ENCODE peak calls at places on chromosomes 1 and 21, in six cellular contexts. F is tibial artery, M is tibial nerve, X is ascending aorta, G is Panc1, W is fibroblast of mammary gland. Y is an unnamed sample.
A peak's percentile ranks its signal among the peaks of the same experiment; 100 is the strongest.

GRCh38 chr1:89633745-89634625 is 1.1 kb downstream of the LRRC8C start:
- DNase-seq in W (peak; percentile 35), X (no peak), F (no peak), M (no peak), G (no peak), Y (no peak)

GRCh38 chr1:154326546-154327465 is 1.5 kb downstream of the ATP8B2 start:
- DNase-seq in F (peak; percentile 95), W (peak; percentile 92), G (no peak), M (peak; percentile 71), X (peak; percentile 72), Y (peak; percentile 57)

GRCh38 chr21:28375708-28376385 is 616.8 kb downstream of the LTN1 start:
- DNase-seq in W (peak; percentile 33), G (no peak), M (no peak), X (no peak), F (no peak), Y (no peak)

GRCh38 chr1:229190057-229190590 is 80.8 kb upstream of the RAB4A start:
- DNase-seq in X (no peak), M (no peak), G (no peak), F (no peak), W (peak; percentile 60), Y (no peak)

GRCh38 chr21:26148071-26148470 is 22.5 kb downstream of the APP start:
- DNase-seq in F (no peak), G (no peak), X (no peak), W (no peak), M (no peak), Y (no peak)

GRCh38 chr21:36929622-36930021 is 36.8 kb downstream of the HLCS start:
- DNase-seq in M (no peak), G (no peak), F (no peak), W (peak; percentile 21), X (no peak), Y (no peak)

GRCh38 chr1:173715538-173715844 is 710 bp downstream of the KLHL20 start:
- DNase-seq in F (no peak), G (no peak), W (no peak), X (no peak), M (no peak), Y (no peak)

GRCh38 chr21:17818158-17819113 is 720 bp downstream of the C21orf91 start:
- DNase-seq in X (no peak), W (peak; percentile 29), F (no peak), G (no peak), M (no peak), Y (no peak)

GRCh38 chr1:41827991-41828570 is 90.6 kb downstream of the HIVEP3 start:
- DNase-seq in F (no peak), X (no peak), W (peak; percentile 66), M (no peak), G (no peak), Y (no peak)

GRCh38 chr21:35850029-35850428 is 210.3 kb downstream of the SETD4 start:
- DNase-seq in M (no peak), G (no peak), W (peak; percentile 85), X (no peak), F (no peak), Y (peak; percentile 22)

GRCh38 chr1:2837823-2838222 is 36.3 kb upstream of the TTC34 start:
- DNase-seq in M (no peak), F (no peak), G (no peak), W (no peak), X (no peak), Y (no peak)

GRCh38 chr21:36640260-36641244 is 58.4 kb upstream of the SIM2 start:
- DNase-seq in G (no peak), X (no peak), W (no peak), M (no peak), F (no peak), Y (no peak)

GRCh38 chr1:47611992-47612391 is 174.1 kb downstream of the FOXD2 start:
- DNase-seq in W (no peak), X (no peak), F (no peak), G (no peak), M (no peak), Y (no peak)

GRCh38 chr1:19441048-19441447 is 44.3 kb downstream of the CAPZB start:
- DNase-seq in W (no peak), M (no peak), G (no peak), F (no peak), X (no peak), Y (no peak)

GRCh38 chr1:21913763-21914162 is 23.3 kb downstream of the HSPG2 start:
- DNase-seq in G (no peak), F (no peak), X (peak; percentile 41), M (no peak), W (no peak), Y (no peak)

GRCh38 chr1:77824083-77824482 is 44.6 kb downstream of the MIGA1 start:
- DNase-seq in M (no peak), G (no peak), F (no peak), X (no peak), W (peak; percentile 72), Y (peak; percentile 47)

GRCh38 chr1:65002508-65003315 is 36.4 kb upstream of the JAK1 start:
- DNase-seq in G (peak; percentile 25), M (peak; percentile 88), F (peak; percentile 95), W (peak; percentile 94), X (peak; percentile 62), Y (no peak)

GRCh38 chr1:201782353-201782752 is 46.6 kb upstream of the IPO9 start:
- DNase-seq in G (no peak), X (no peak), W (no peak), F (no peak), M (no peak), Y (no peak)

GRCh38 chr1:201781447-201781846 is 47.5 kb upstream of the IPO9 start:
- DNase-seq in X (no peak), M (no peak), W (peak; percentile 58), F (no peak), G (no peak), Y (no peak)

GRCh38 chr1:201783067-201783466 is 45.9 kb upstream of the IPO9 start:
- DNase-seq in G (no peak), W (no peak), M (no peak), F (no peak), X (no peak), Y (no peak)

GRCh38 chr1:201785291-201785690 is 43.7 kb upstream of the IPO9 start:
- DNase-seq in W (no peak), M (no peak), X (no peak), F (no peak), G (no peak), Y (no peak)

DNA sequence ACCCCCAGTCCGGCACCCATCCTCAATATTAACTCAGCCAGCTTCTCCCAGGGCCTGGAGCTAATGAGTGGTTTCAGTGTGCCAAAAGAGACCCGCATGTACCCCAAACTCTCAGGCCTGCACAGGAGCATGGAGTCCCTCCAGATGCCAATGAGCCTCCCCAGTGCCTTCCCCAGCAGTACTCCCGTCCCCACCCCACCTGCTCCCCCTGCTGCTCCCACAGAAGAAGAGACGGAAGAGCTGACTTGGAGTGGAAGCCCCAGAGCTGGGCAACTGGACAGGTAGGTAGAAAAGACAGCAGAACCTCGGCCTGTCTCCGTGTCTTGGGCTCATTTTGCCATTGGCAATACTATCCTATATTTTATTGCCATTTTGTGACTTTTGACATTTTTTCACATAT is 45.4 kb upstream of the IPO9 start:
- DNase-seq in W (no peak), G (no peak), X (no peak), F (no peak), M (no peak), Y (no peak)
- TF ChIP-seq CTCF in W (no peak), G (no peak), X (no peak), F (no peak), M (no peak), Y (no peak)

GRCh38 chr1:185735667-185736105 is 1.5 kb downstream of the HMCN1 start:
- DNase-seq in F (no peak), W (peak; percentile 24), X (no peak), G (no peak), M (no peak), Y (no peak)
- H3K4me3 ChIP-seq in F (peak overlapping the region; percentile 50), W (peak overlapping the region; percentile 63), X (peak overlapping the region; percentile 53), G (no peak overlapping the region), M (no peak overlapping the region), Y (peak overlapping the region; percentile 57)

GRCh38 chr1:34785875-34786470 is 5.0 kb downstream of the GJB3 start:
- DNase-seq in M (no peak), G (no peak), X (no peak), W (no peak), F (no peak), Y (no peak)

GRCh38 chr1:34785231-34785874 is 4.3 kb downstream of the GJB3 start:
- DNase-seq in G (no peak), M (no peak), F (no peak), X (no peak), W (no peak), Y (no peak)

GRCh38 chr1:34784751-34785221 is 3.8 kb downstream of the GJB3 start:
- DNase-seq in X (no peak), F (no peak), M (no peak), G (no peak), W (no peak), Y (no peak)

GRCh38 chr1:34786521-34787325 is 5.7 kb downstream of the GJB3 start:
- DNase-seq in X (no peak), F (peak; percentile 66), G (peak; percentile 53), M (peak; percentile 31), W (peak; percentile 67), Y (peak; percentile 44)

DNA sequence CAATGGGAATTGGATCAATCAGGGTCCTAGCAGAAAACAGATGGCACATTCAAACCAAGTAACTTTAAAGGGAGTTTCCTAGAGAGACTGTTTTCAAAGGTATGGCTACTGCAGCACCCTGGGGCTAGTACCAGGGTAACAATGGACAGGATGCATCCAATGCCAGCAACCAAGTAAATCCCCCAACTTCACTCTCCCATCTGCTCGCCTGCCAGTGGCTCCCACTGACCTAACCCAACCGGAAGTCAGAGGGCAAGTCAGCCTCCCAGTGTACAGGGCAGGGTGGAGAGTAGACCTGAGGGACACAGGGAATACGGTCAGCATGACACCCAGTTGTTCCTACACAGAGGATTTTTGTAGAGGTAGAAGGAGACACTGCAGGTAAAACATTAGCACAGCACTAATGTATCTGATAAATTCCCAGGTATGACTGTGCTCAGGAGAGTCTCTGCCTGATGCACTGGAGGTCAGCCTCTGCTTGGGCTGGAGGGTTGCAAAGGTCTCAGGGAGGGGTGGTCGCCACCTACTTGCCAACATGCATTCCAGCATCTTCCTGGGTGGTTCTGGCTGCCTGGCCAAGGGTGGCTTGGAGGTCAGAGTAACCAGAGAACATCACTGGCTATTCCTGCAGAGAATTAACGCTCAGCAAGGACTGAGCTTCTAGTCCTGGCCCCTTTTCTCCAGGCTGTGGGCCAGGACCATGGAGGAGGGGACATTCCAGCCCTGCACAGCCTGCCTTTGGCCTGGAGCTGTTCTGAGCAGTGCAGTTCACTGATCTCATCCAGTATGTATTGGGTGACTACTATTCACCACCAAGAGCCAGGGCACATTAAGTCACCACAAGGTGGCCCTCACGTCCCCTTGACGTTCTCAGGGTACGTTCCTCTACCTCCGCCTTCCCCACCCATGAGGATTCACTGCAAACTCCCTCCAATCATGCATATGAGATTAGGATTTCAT is 5.1 kb upstream of the GJA4 start:
- DNase-seq in F (no peak), M (no peak), G (no peak), W (peak; percentile 18), X (no peak), Y (no peak)
- TF ChIP-seq CTCF in F (peak; percentile 47), M (no peak), G (no peak), W (peak; percentile 13), X (peak; percentile 49), Y (no peak)

DNA sequence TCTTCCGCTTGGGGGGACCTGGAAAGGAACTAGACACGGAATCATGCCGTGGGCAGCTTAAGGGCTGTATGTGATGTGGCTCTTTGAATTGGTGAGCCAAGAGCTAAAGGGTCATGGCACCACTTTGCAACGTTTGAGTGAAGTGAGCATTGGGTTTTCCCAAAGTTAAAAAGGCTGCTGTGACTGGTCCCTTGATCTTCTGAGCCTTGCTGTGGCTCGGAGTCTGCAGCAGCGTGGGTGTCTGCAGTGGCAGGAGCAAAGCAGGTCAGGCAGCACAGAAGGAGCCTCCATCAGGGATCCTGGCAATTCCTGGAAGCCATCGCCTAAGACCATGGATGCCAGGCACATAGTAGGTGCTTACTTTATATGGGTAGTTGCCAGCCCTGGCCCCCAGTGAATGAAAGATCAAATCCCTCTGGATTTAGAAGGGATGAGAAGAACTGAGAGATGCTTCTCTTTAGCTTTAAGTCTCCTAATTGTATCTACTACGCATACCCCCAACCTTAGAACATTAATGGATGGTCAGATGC is 1.8 kb downstream of the SMYD2 start:
- DNase-seq in G (no peak), M (no peak), F (no peak), X (no peak), W (no peak), Y (no peak)
- H3K4me3 ChIP-seq in G (peak overlapping the region; percentile 91), M (no peak overlapping the region), F (no peak overlapping the region), X (no peak overlapping the region), W (peak overlapping the region; percentile 85), Y (peak overlapping the region; percentile 64)

Y was measured in HFF-Myc.